ENCODE peak calls at places on chromosomes 3 and 15, in six cellular contexts. G is uterus, A is stomach, Q is sigmoid colon, N is T-helper 9 cell, W is mucosa of gallbladder. T is an unnamed sample.

GRCh38 chr3:123431658-123432323 is 17.1 kb downstream of the ADCY5 start:
- DNase-seq in G (no peak), A (no peak), Q (no peak), N (no peak), W (no peak), T (no peak)

GRCh38 chr15:74200871-74201419 is 1.6 kb downstream of the STRA6 start:
- DNase-seq in G (peak; percentile 66), A (no peak), Q (peak; percentile 76), N (no peak), W (no peak), T (no peak)

GRCh38 chr15:77532067-77532710 is 100.5 kb downstream of the LINGO1 start:
- DNase-seq in G (no peak), A (no peak), Q (peak; percentile 40), N (no peak), W (no peak), T (no peak)

GRCh38 chr15:97904196-97904572 is 56.3 kb upstream of the ARRDC4 start:
- DNase-seq in G (peak; percentile 48), A (peak; percentile 73), Q (peak; percentile 88), N (no peak), W (peak; percentile 69), T (no peak)

GRCh38 chr3:73601476-73601875 is 23.3 kb downstream of the PDZRN3 start:
- DNase-seq in G (no peak), A (no peak), Q (no peak), N (no peak), W (no peak), T (no peak)

GRCh38 chr3:171190668-171191067 is 164.1 kb upstream of the SLC2A2 start:
- DNase-seq in G (no peak), A (no peak), Q (no peak), N (no peak), W (no peak), T (no peak)

GRCh38 chr3:170507063-170507462 is 78.8 kb downstream of the SLC7A14 start:
- DNase-seq in G (no peak), A (no peak), Q (no peak), N (no peak), W (no peak), T (no peak)

GRCh38 chr3:117463276-117463675 is 753.7 kb downstream of the TUSC7 start:
- DNase-seq in G (no peak), A (no peak), Q (no peak), N (no peak), W (no peak), T (no peak)

GRCh38 chr3:134002326-134002725 is 27.4 kb downstream of the SLCO2A1 start:
- DNase-seq in G (no peak), A (no peak), Q (no peak), N (no peak), W (no peak), T (no peak)

GRCh38 chr3:141547791-141548190 is 61.0 kb downstream of the RASA2 start:
- DNase-seq in G (no peak), A (no peak), Q (no peak), N (no peak), W (no peak), T (no peak)

GRCh38 chr15:63212050-63212973 is 22.9 kb downstream of the RAB8B start:
- DNase-seq in G (no peak), A (no peak), Q (no peak), N (no peak), W (no peak), T (no peak)

GRCh38 chr3:125079675-125080045 is 23.9 kb upstream of the HEG1 start:
- DNase-seq in G (no peak), A (no peak), Q (no peak), N (no peak), W (no peak), T (no peak)

GRCh38 chr3:150545419-150546225 is 674 bp downstream of the SERP1 start:
- DNase-seq in G (peak; percentile 40), A (peak; percentile 50), Q (peak; percentile 81), N (peak; percentile 25), W (no peak), T (no peak)

GRCh38 chr3:66858656-66859381 is 139.3 kb upstream of the KBTBD8 start:
- DNase-seq in G (no peak), A (no peak), Q (no peak), N (no peak), W (no peak), T (no peak)

GRCh38 chr15:32837935-32838334 is 120.1 kb downstream of the GREM1 start:
- DNase-seq in G (no peak), A (no peak), Q (no peak), N (no peak), W (no peak), T (no peak)

GRCh38 chr3:114154321-114154821 is 24.5 kb downstream of the DRD3 start:
- DNase-seq in G (no peak), A (no peak), Q (no peak), N (no peak), W (no peak), T (no peak)

GRCh38 chr15:64692166-64692565 is 83.2 kb downstream of the RBPMS2 start:
- DNase-seq in G (no peak), A (no peak), Q (no peak), N (no peak), W (peak; percentile 20), T (no peak)

GRCh38 chr3:38031022-38031994 is 1.9 kb upstream of the PLCD1 start:
- DNase-seq in G (no peak), A (peak; percentile 71), Q (peak; percentile 83), N (peak; percentile 41), W (peak; percentile 78), T (no peak)

GRCh38 chr3:129161860-129162271 is 1.0 kb upstream of the ISY1 start:
- DNase-seq in G (no peak), A (no peak), Q (no peak), N (no peak), W (no peak), T (no peak)

GRCh38 chr3:104510091-104510860 is 856.4 kb upstream of the ALCAM start:
- DNase-seq in G (no peak), A (no peak), Q (no peak), N (no peak), W (no peak), T (no peak)

GRCh38 chr3:23129817-23130216 is 73.3 kb upstream of the UBE2E2 start:
- DNase-seq in G (no peak), A (no peak), Q (no peak), N (no peak), W (no peak), T (no peak)

GRCh38 chr3:134901461-134901860 is 106.4 kb downstream of the EPHB1 start:
- DNase-seq in G (no peak), A (no peak), Q (no peak), N (no peak), W (no peak), T (no peak)

T was measured in effector CD8-positive, alpha-beta T cell.